ENCODE peak calls at places on chromosomes 11 and 22, in eight cellular contexts. E is heart right ventricle, P is sigmoid colon, H is GM20000, B is adrenal gland, I is uterus, Z is choroid plexus epithelial cell, Q is spleen. S is an unnamed sample.

GRCh38 chr11:2089536-2090165 is 49.5 kb downstream of the IGF2 start:
- DNase-seq in Z (peak), Q (peak), B (peak), P (peak), E (no peak), H (peak), I (no peak), S (no peak)

GRCh38 chr11:2517016-2517385 is 72.2 kb downstream of the KCNQ1 start:
- DNase-seq in Z (no peak), I (peak), P (peak), E (no peak), B (no peak), H (no peak), Q (peak), S (peak)

GRCh38 chr11:1933416-1934325 is 13.5 kb upstream of the MRPL23 start:
- DNase-seq in E (no peak), H (no peak), P (no peak), B (no peak), I (peak), Q (peak), Z (no peak), S (no peak)

GRCh38 chr11:79237676-79238075 is 203.2 kb downstream of the TENM4 start:
- DNase-seq in E (peak), I (peak), Q (no peak), B (no peak), H (no peak), P (no peak), Z (peak), S (no peak)

GRCh38 chr11:8584096-8584495 is 9.9 kb downstream of the STK33 start:
- DNase-seq in H (no peak), E (no peak), Z (peak), B (no peak), Q (no peak), I (no peak), P (no peak), S (no peak)

GRCh38 chr11:33438311-33438710 is 181.1 kb downstream of the HIPK3 start:
- DNase-seq in H (no peak), Q (no peak), B (no peak), I (no peak), P (no peak), Z (no peak), E (no peak), S (no peak)

GRCh38 chr11:102592634-102593581 is 32.2 kb downstream of the MMP20 start:
- DNase-seq in H (no peak), P (no peak), B (no peak), Q (no peak), E (no peak), Z (peak), I (no peak), S (no peak)

GRCh38 chr11:15145635-15146034 is 30.9 kb downstream of the INSC start:
- DNase-seq in P (no peak), H (no peak), Q (no peak), B (no peak), Z (no peak), E (no peak), I (no peak), S (no peak)

GRCh38 chr11:47248664-47249377 is at the start of gene ACP2:
- DNase-seq in H (peak), P (peak), I (peak), E (peak), B (peak), Z (peak), Q (peak), S (peak)

GRCh38 chr11:62540804-62541671 is 5.6 kb downstream of the AHNAK start:
- DNase-seq in P (peak), H (peak), I (peak), Q (peak), E (peak), B (peak), Z (peak), S (peak)

GRCh38 chr11:40722179-40722795 is 737.2 kb downstream of the LRRC4C start:
- DNase-seq in E (no peak), H (peak), Q (no peak), P (peak), B (no peak), I (no peak), Z (peak), S (no peak)

GRCh38 chr11:47918882-47919495 is 61.4 kb upstream of the PTPRJ start:
- DNase-seq in Q (peak), I (no peak), Z (peak), H (no peak), E (no peak), B (no peak), P (no peak), S (no peak)

GRCh38 chr11:18743900-18744514 is 18.0 kb upstream of the IGSF22 start:
- DNase-seq in Q (no peak), B (no peak), E (no peak), I (no peak), H (no peak), Z (no peak), P (no peak), S (no peak)

GRCh38 chr22:40484906-40485660 is 114.7 kb downstream of the SGSM3 start:
- DNase-seq in I (no peak), Z (peak), Q (no peak), P (no peak), B (no peak), E (no peak), H (no peak), S (no peak)

GRCh38 chr11:133133053-133133452 is 399.2 kb downstream of the OPCML start:
- DNase-seq in Q (no peak), B (no peak), Z (no peak), P (no peak), E (no peak), I (no peak), H (no peak), S (no peak)

GRCh38 chr11:93221539-93221938 is 23.7 kb upstream of the SLC36A4 start:
- DNase-seq in I (no peak), H (no peak), Q (no peak), B (no peak), Z (no peak), P (no peak), E (no peak), S (peak)

GRCh38 chr11:28585007-28585406 is 476.8 kb downstream of the METTL15 start:
- DNase-seq in Q (no peak), I (no peak), P (no peak), Z (no peak), B (no peak), H (no peak), E (no peak), S (no peak)

GRCh38 chr11:72681226-72682153 is 7.3 kb upstream of the PDE2A start:
- DNase-seq in E (no peak), H (no peak), P (no peak), B (peak), Z (no peak), Q (no peak), I (peak), S (no peak)

GRCh38 chr22:31244044-31244942 is 32.2 kb downstream of the LIMK2 start:
- DNase-seq in Q (no peak), P (no peak), I (no peak), H (no peak), B (no peak), E (no peak), Z (peak), S (no peak)

GRCh38 chr11:118980191-118980881 is 8.8 kb downstream of the FOXR1 start:
- DNase-seq in B (peak), P (peak), H (peak), Z (peak), E (peak), I (no peak), Q (peak), S (peak)

GRCh38 chr11:65136515-65137096 is 2.3 kb upstream of the SYVN1 start:
- DNase-seq in H (no peak), B (peak), Q (peak), Z (no peak), E (no peak), I (no peak), P (no peak), S (no peak)

GRCh38 chr22:49955581-49956417 is 4.8 kb upstream of the PIM3 start:
- DNase-seq in Z (no peak), B (no peak), H (no peak), P (peak), Q (peak), I (no peak), E (no peak), S (no peak)

GRCh38 chr11:117468888-117469287 is 141.2 kb downstream of the CEP164 start:
- DNase-seq in P (peak), Q (peak), Z (no peak), E (no peak), B (no peak), H (no peak), I (no peak), S (no peak)

GRCh38 chr22:38262051-38262795 is 10.6 kb downstream of the TMEM184B start:
- DNase-seq in Z (peak), E (no peak), B (peak), H (peak), P (peak), Q (peak), I (peak), S (peak)

GRCh38 chr11:91795139-91795887 is 429.3 kb upstream of the FAT3 start:
- DNase-seq in E (no peak), P (no peak), Z (peak), H (no peak), B (no peak), Q (no peak), I (no peak), S (no peak)

GRCh38 chr11:91794146-91794545 is 430.5 kb upstream of the FAT3 start:
- DNase-seq in H (no peak), Q (no peak), Z (no peak), I (no peak), E (no peak), P (no peak), B (no peak), S (no peak)

GRCh38 chr11:91790873-91791468 is 433.6 kb upstream of the FAT3 start:
- DNase-seq in H (no peak), P (no peak), Z (no peak), E (no peak), B (no peak), Q (no peak), I (no peak), S (no peak)

GRCh38 chr11:91790346-91790745 is 434.3 kb upstream of the FAT3 start:
- DNase-seq in Z (no peak), H (no peak), E (no peak), P (no peak), B (no peak), I (no peak), Q (no peak), S (no peak)

GRCh38 chr11:91792779-91793262 is 431.8 kb upstream of the FAT3 start:
- DNase-seq in H (no peak), E (no peak), Q (no peak), Z (no peak), P (no peak), B (no peak), I (no peak), S (no peak)
- TF ChIP-seq CTCF in H (no peak), E (no peak), Q (no peak), Z (no peak), P (no peak), B (no peak), I (no peak), S (no peak)

DNA sequence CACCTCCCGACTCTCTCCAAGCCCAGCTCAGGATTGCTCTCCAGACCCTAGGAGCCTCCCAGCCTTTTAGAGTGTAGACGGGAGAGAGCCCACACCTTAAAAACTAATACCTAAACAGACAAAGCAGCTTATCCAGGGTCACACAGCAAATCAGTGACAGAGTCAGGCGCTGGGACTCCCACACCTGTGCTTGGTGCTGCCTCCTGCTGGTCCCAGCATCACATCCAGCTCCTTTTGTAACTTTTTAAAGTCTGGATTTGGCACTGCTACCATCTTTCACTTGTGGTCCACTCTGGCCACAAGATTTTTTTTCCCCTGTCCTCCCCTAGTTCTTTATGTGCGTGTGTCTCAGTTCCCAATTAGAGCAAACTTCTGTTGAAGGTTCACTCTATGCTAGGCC is 4.7 kb downstream of the ANO1 start:
- DNase-seq in Z (no peak), I (no peak), B (no peak), P (no peak), E (no peak), Q (no peak), H (no peak), S (no peak)
- TF ChIP-seq CTCF in Z (peak), I (no peak), B (no peak), P (no peak), E (peak), Q (no peak), H (no peak), S (peak)

DNA sequence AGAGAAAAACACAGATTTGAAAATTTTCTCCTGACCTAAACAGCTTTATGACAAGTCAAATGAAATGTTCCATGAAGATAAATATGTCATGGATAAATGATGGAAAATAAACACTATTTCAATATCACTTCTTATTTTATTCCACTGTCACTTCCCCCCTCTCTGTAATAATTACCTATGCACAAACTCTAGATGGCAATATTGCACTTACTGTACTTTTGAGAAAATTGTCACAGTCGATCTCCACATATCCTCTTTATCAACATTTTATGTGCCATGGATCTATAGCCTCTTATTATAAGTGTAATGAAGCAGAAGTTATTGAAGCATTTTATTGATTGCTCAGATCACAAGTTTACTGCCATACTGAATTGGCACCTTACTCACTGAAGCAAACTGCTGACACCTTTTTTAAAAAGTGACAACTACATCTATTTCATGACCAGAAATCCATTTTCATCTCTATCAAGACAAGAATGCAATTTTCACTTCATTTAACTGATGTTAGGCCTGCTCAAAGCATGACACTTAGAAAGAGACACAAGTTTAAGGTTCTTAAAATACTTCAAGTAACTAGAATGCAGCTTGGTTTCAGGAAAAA is 133.4 kb downstream of the DCDC1 start:
- DNase-seq in Q (no peak), E (no peak), Z (peak), I (no peak), H (no peak), B (no peak), P (no peak), S (no peak)
- TF ChIP-seq CTCF in Q (no peak), E (no peak), Z (peak), I (no peak), H (no peak), B (no peak), P (no peak), S (no peak)

GRCh38 chr11:20132667-20133039 is 27.6 kb downstream of the DBX1 start:
- DNase-seq in E (no peak), I (no peak), Q (no peak), Z (no peak), P (no peak), H (no peak), B (no peak), S (no peak)
- TF ChIP-seq CTCF in E (no peak), I (no peak), Q (no peak), Z (no peak), P (no peak), H (no peak), B (no peak), S (no peak)

GRCh38 chr22:19291218-19291579 is 320 bp downstream of the CLTCL1 start:
- DNase-seq in Q (no peak), P (peak), E (peak), B (peak), Z (no peak), H (peak), I (peak), S (peak)
- TF ChIP-seq CTCF in Q (no peak), P (no peak), E (no peak), B (no peak), Z (no peak), H (no peak), I (no peak), S (no peak)

DNA sequence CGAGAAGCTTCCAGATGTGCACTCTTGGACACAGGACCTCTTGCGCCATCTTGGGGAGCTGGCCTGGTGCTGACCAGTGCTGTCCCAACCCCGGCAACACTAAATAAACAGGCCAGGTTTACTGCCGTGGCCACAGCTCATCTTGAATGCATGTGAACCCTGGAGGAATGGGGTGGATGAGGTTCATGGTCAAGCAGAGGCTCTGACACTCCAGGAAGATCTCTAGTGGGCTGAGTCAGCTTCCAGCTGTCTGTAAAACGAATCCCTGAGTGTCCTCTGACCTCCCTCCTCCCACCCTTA is 51.8 kb downstream of the ALX4 start:
- DNase-seq in P (no peak), B (no peak), H (no peak), Z (peak), E (no peak), Q (no peak), I (no peak), S (no peak)
- TF ChIP-seq CTCF in P (no peak), B (no peak), H (no peak), Z (no peak), E (no peak), Q (no peak), I (no peak), S (no peak)

GRCh38 chr22:46537221-46537945 is at the start of gene CELSR1:
- DNase-seq in B (no peak), H (peak), P (no peak), Q (no peak), E (no peak), Z (peak), I (no peak), S (no peak)

GRCh38 chr22:46539169-46539568 is 1.7 kb upstream of the CELSR1 start:
- DNase-seq in Z (no peak), I (no peak), E (no peak), H (no peak), Q (no peak), P (no peak), B (no peak), S (no peak)

GRCh38 chr22:46538816-46539163 is 1.4 kb upstream of the CELSR1 start:
- DNase-seq in H (peak), Z (peak), I (no peak), E (no peak), P (no peak), B (no peak), Q (no peak), S (no peak)

GRCh38 chr22:46536559-46537220 is 730 bp downstream of the CELSR1 start:
- DNase-seq in Z (no peak), E (no peak), I (no peak), P (no peak), Q (no peak), B (no peak), H (peak), S (no peak)

GRCh38 chr22:46537946-46538815 is 761 bp upstream of the CELSR1 start:
- DNase-seq in Z (peak), P (no peak), E (no peak), H (peak), I (no peak), Q (no peak), B (no peak), S (no peak)
- TF ChIP-seq CTCF in Z (peak), P (no peak), E (no peak), H (no peak), I (no peak), Q (no peak), B (no peak), S (no peak)